ENCODE peak calls at places on chromosomes 7 and 10, in five cellular contexts. J is heart right ventricle; T is CD8-positive, alpha-beta T cell; Q is GM23248; E is gastrocnemius medialis. C is an unnamed sample.

GRCh38 chr7:114081606-114082425 is 163.0 kb upstream of the PPP1R3A start:
- DNase-seq in J (no peak), Q (peak; percentile 71), T (no peak), E (no peak), C (peak; percentile 57)

GRCh38 chr10:118106426-118106825 is 59.7 kb upstream of the RAB11FIP2 start:
- DNase-seq in J (no peak), T (no peak), Q (peak; percentile 43), E (no peak), C (peak; percentile 70)

GRCh38 chr10:95260397-95260881 is 30.4 kb downstream of the PDLIM1 start:
- DNase-seq in E (no peak), J (no peak), T (no peak), Q (peak; percentile 93), C (no peak)

GRCh38 chr7:94022550-94022949 is 18.4 kb upstream of the BET1 start:
- DNase-seq in J (no peak), Q (no peak), T (no peak), E (no peak), C (no peak)

GRCh38 chr7:90595801-90596683 is at the start of gene CDK14:
- DNase-seq in Q (peak; percentile 91), E (peak; percentile 68), J (peak; percentile 85), T (no peak), C (peak; percentile 93)

GRCh38 chr10:1368772-1369171 is 312.6 kb downstream of the WDR37 start:
- DNase-seq in T (no peak), E (no peak), Q (peak; percentile 9), J (no peak), C (peak; percentile 76)

GRCh38 chr10:15461353-15462108 is 90.4 kb upstream of the FAM171A1 start:
- DNase-seq in E (no peak), T (no peak), Q (peak; percentile 94), J (peak; percentile 18), C (peak; percentile 43)

GRCh38 chr7:27237735-27238334 is 4.8 kb upstream of the EVX1 start:
- DNase-seq in Q (peak; percentile 87), J (no peak), E (no peak), T (no peak), C (no peak)

GRCh38 chr10:76072384-76072783 is 641.0 kb downstream of the LRMDA start:
- DNase-seq in J (no peak), E (no peak), Q (no peak), T (no peak), C (no peak)

GRCh38 chr10:71536332-71536731 is 139.6 kb downstream of the CDH23 start:
- DNase-seq in Q (peak; percentile 70), T (no peak), E (no peak), J (no peak), C (no peak)

GRCh38 chr7:80654887-80655340 is 16.5 kb downstream of the CD36 start:
- DNase-seq in J (no peak), Q (no peak), E (no peak), T (no peak), C (no peak)

GRCh38 chr7:44392618-44393010 is 67.2 kb upstream of the CAMK2B start:
- DNase-seq in E (no peak), T (peak; percentile 23), J (no peak), Q (no peak), C (no peak)

GRCh38 chr7:121167971-121168370 is 160.8 kb upstream of the WNT16 start:
- DNase-seq in J (no peak), E (no peak), T (no peak), Q (no peak), C (no peak)

GRCh38 chr7:132475669-132476116 is 100.6 kb downstream of the PLXNA4 start:
- DNase-seq in J (no peak), Q (no peak), T (no peak), E (no peak), C (no peak)

GRCh38 chr10:89295597-89295996 is 6.2 kb upstream of the IFIT2 start:
- DNase-seq in Q (peak; percentile 85), E (no peak), J (no peak), T (no peak), C (no peak)

GRCh38 chr7:7830122-7830878 is 111.9 kb upstream of the RPA3 start:
- DNase-seq in T (no peak), J (no peak), E (no peak), Q (no peak), C (no peak)

GRCh38 chr10:11758527-11759236 is 16.5 kb downstream of the ECHDC3 start:
- DNase-seq in J (no peak), T (no peak), Q (no peak), E (no peak), C (no peak)

GRCh38 chr10:60048146-60048545 is 141.8 kb upstream of the CCDC6 start:
- DNase-seq in J (no peak), T (no peak), Q (no peak), E (no peak), C (no peak)

GRCh38 chr7:128361463-128362441 is at the start of gene PRRT4:
- DNase-seq in Q (peak; percentile 60), J (peak; percentile 50), E (no peak), T (peak; percentile 68), C (no peak)

GRCh38 chr7:121891731-121892130 is 18.8 kb downstream of the PTPRZ1 start:
- DNase-seq in E (no peak), Q (no peak), J (no peak), T (no peak), C (no peak)

GRCh38 chr7:37642028-37642540 is 41.5 kb upstream of the GPR141 start:
- DNase-seq in T (no peak), J (no peak), Q (no peak), E (no peak), C (no peak)

GRCh38 chr7:107075863-107076574 is 31.5 kb downstream of the PRKAR2B start:
- DNase-seq in T (no peak), E (no peak), Q (no peak), J (no peak), C (no peak)

GRCh38 chr7:46819819-46820218 is 762.1 kb downstream of the TNS3 start:
- DNase-seq in J (no peak), T (no peak), E (no peak), Q (no peak), C (no peak)

GRCh38 chr7:158710651-158711102 is 6.1 kb upstream of the NCAPG2 start:
- DNase-seq in Q (peak; percentile 76), T (no peak), J (no peak), E (no peak), C (no peak)

GRCh38 chr10:47046321-47047126 is 135.3 kb downstream of the PTPN20 start:
- DNase-seq in Q (no peak), E (no peak), T (no peak), J (no peak), C (no peak)

DNA sequence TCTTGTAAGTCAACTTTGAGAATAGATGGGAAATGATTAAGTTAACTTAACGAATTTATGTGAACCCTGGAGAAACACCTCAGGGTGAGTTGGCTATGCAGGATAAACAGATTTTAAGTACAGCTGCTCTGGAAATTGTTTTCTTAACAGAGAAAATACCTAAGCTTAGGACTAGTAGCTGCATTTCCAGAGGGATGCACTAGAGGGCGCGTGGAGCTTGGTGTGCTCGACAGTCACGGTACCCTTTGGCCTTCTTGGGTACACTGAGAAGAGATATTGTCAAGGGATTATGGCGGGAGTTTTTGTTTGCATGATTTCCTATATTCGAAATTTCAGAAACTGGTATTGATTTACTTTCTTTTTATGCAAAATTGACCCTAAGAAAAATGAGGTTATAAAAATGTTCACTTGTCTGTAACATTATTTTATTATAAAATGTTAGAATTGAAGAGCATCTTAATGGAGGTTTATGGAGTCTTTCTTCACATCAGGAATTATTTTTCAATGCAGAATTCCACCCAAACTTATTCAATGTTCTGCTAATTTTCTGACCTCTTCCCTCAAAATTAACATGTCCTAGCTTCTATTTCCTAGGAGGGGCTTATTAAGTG is 58.4 kb upstream of the MYO3A start:
- DNase-seq in E (no peak), Q (peak; percentile 66), T (peak; percentile 64), J (peak; percentile 40), C (peak; percentile 90)
- H3K36me3 ChIP-seq in E (no peaks in the 10 kb centered on the region), Q (no peaks in the 10 kb centered on the region), T (no peaks in the 10 kb centered on the region), J (no peaks in the 10 kb centered on the region), C (no peaks in the 10 kb centered on the region)

GRCh38 chr7:964401-965231 is 10.1 kb upstream of the ADAP1 start:
- DNase-seq in Q (peak; percentile 81), J (peak; percentile 23), T (no peak), E (peak; percentile 44), C (peak; percentile 53)
- H3K27ac ChIP-seq in Q (no peak overlapping the region), J (peak overlapping the region; percentile 89), T (no peak overlapping the region), E (peak overlapping the region; percentile 81), C (no peak overlapping the region)

GRCh38 chr10:99975106-99975829 is 34.5 kb downstream of the DNMBP start:
- DNase-seq in J (no peak), E (no peak), Q (no peak), T (no peak), C (peak; percentile 41)
- H3K36me3 ChIP-seq in J (peaks cover 17% of the 10 kb centered on the region), E (no peaks in the 10 kb centered on the region), Q (peaks cover 8% of the 10 kb centered on the region), T (no peaks in the 10 kb centered on the region), C (peaks cover 2% of the 10 kb centered on the region)

GRCh38 chr7:123533553-123533917 is 860 bp downstream of the IQUB start:
- DNase-seq in E (no peak), T (no peak), Q (no peak), J (no peak), C (no peak)
- H3K27ac ChIP-seq in E (no peak overlapping the region), T (no peak overlapping the region), Q (no peak overlapping the region), J (no peak overlapping the region), C (no peak overlapping the region)